ENCODE peak calls at places on chromosomes 5 and 9, in seven cellular contexts. A is MM.1S, M is HCT116, E is neural progenitor cell, J is GM23248, X is PC-3, K is hepatocyte. R is an unnamed sample.

GRCh38 chr9:114085404-114085803 is 7.3 kb upstream of the AMBP start:
- DNase-seq in A (no peak), M (no peak), E (no peak), J (no peak), X (no peak), K (no peak), R (no peak)

GRCh38 chr5:34504967-34505366 is 151.2 kb upstream of the RAI14 start:
- DNase-seq in A (no peak), M (no peak), E (no peak), J (no peak), X (no peak), K (no peak), R (no peak)

GRCh38 chr9:15370496-15371464 is 51.9 kb upstream of the SNAPC3 start:
- DNase-seq in A (no peak), M (no peak), E (peak; percentile 47), J (peak; percentile 14), X (no peak), K (no peak), R (peak; percentile 77)

GRCh38 chr5:142697356-142697807 is 11.5 kb upstream of the FGF1 start:
- DNase-seq in A (no peak), M (no peak), E (no peak), J (peak; percentile 81), X (no peak), K (peak; percentile 33), R (no peak)

GRCh38 chr9:11128156-11128555 is 515.4 kb upstream of the PTPRD start:
- DNase-seq in A (no peak), M (no peak), E (no peak), J (no peak), X (no peak), K (no peak), R (no peak)

GRCh38 chr9:122087406-122088200 is 5.5 kb downstream of the TTLL11 start:
- DNase-seq in A (no peak), M (no peak), E (no peak), J (peak; percentile 77), X (peak; percentile 86), K (no peak), R (no peak)

GRCh38 chr5:59069438-59070079 is 486.7 kb downstream of the RAB3C start:
- DNase-seq in A (no peak), M (no peak), E (no peak), J (peak; percentile 96), X (peak; percentile 76), K (peak; percentile 70), R (no peak)

GRCh38 chr5:6377121-6377520 is 1.2 kb downstream of the MED10 start:
- DNase-seq in A (no peak), M (no peak), E (no peak), J (peak; percentile 40), X (peak; percentile 42), K (no peak), R (no peak)

DNA sequence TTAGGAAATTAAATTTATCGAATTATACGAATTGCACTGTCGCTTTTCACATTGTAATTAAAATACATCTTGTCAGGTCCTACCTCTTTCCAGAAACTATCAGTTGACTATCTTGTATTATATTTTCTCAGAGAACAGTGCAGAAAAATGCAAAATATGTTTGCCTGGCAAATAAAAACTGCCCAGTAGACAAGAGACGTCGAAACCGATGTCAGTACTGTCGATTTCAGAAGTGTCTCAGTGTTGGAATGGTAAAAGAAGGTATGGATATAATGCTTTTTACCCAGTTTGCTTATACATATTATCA is 10.8 kb downstream of the NR4A3 start:
- DNase-seq in A (no peak), M (no peak), E (no peak), J (no peak), X (no peak), K (no peak), R (no peak)
- TF ChIP-seq EZH2phosphoT487 in A (no peak), M (no peak), E (no peak), J (no peak), X (no peak), K (no peak), R (no peak)

GRCh38 chr5:93503598-93504067 is 77.4 kb downstream of the NR2F1-AS1 start:
- DNase-seq in A (no peak), M (no peak), E (no peak), J (peak; percentile 96), X (peak; percentile 79), K (peak; percentile 11), R (no peak)
- TF ChIP-seq EZH2phosphoT487 in A (no peak), M (no peak), E (no peak), J (no peak), X (no peak), K (no peak), R (no peak)

GRCh38 chr5:10291736-10292135 is 16.0 kb downstream of the CMBL start:
- DNase-seq in A (no peak), M (no peak), E (no peak), J (no peak), X (no peak), K (no peak), R (no peak)
- TF ChIP-seq EZH2phosphoT487 in A (no peak), M (no peak), E (no peak), J (no peak), X (no peak), K (no peak), R (no peak)

GRCh38 chr5:97004423-97005060 is 68.7 kb downstream of the LNPEP start:
- DNase-seq in A (no peak), M (no peak), E (no peak), J (no peak), X (no peak), K (no peak), R (no peak)
- TF ChIP-seq EZH2phosphoT487 in A (no peak), M (no peak), E (no peak), J (no peak), X (no peak), K (no peak), R (no peak)